ENCODE peak calls at places on chromosome 14, in six cellular contexts. E is activated T-cell treated with anti-CD3 and anti-CD28 coated beads for 1 hour, S is germinal center, G is anterior cingulate cortex, Y is pancreas, P is GM13976. H is an unnamed sample.

GRCh38 chr14:92207012-92207927 is 85.5 kb downstream of the CPSF2 start:
- DNase-seq in P (no peak), G (no peak), E (no peak), Y (no peak), S (no peak), H (no peak)

GRCh38 chr14:77045570-77045890 is 17.0 kb upstream of the IRF2BPL start:
- DNase-seq in S (no peak), G (no peak), E (no peak), Y (no peak), P (no peak), H (no peak)

GRCh38 chr14:64556526-64556925 is 6.8 kb downstream of the PPP1R36 start:
- DNase-seq in G (no peak), P (no peak), S (no peak), Y (no peak), E (no peak), H (peak; percentile 92)

GRCh38 chr14:81219821-81220487 is 805 bp downstream of the GTF2A1 start:
- DNase-seq in S (peak; percentile 56), G (peak; percentile 22), Y (peak; percentile 80), P (peak; percentile 41), E (peak; percentile 22), H (peak; percentile 56)

GRCh38 chr14:59483360-59483759 is 848 bp downstream of the L3HYPDH start:
- DNase-seq in G (no peak), P (no peak), E (no peak), Y (no peak), S (no peak), H (no peak)

GRCh38 chr14:31568151-31568550 is 6.9 kb downstream of the NUBPL start:
- DNase-seq in S (no peak), Y (no peak), G (no peak), P (no peak), E (no peak), H (no peak)

GRCh38 chr14:22526210-22526609 is 62.8 kb downstream of the DAD1 start:
- DNase-seq in P (no peak), Y (no peak), G (no peak), E (no peak), S (no peak), H (no peak)

GRCh38 chr14:51396222-51396815 is 156.3 kb downstream of the TMX1 start:
- DNase-seq in G (no peak), P (no peak), E (no peak), Y (no peak), S (no peak), H (no peak)

GRCh38 chr14:100118377-100119011 is 41.0 kb downstream of the DEGS2 start:
- DNase-seq in E (no peak), G (no peak), S (no peak), P (no peak), Y (peak; percentile 44), H (no peak)

GRCh38 chr14:63974176-63974575 is 121.4 kb downstream of the SYNE2 start:
- DNase-seq in P (no peak), E (no peak), S (no peak), Y (no peak), G (no peak), H (no peak)

GRCh38 chr14:81211844-81212243 is 8.9 kb downstream of the GTF2A1 start:
- DNase-seq in Y (no peak), E (no peak), S (peak; percentile 28), P (no peak), G (no peak), H (peak; percentile 41)

GRCh38 chr14:68401855-68402254 is 391.0 kb downstream of the ZFP36L1 start:
- DNase-seq in E (no peak), S (peak; percentile 39), P (peak; percentile 68), G (no peak), Y (no peak), H (no peak)

GRCh38 chr14:69432364-69432763 is 33.9 kb downstream of the SLC39A9 start:
- DNase-seq in P (no peak), S (no peak), Y (no peak), G (no peak), E (no peak), H (no peak)

GRCh38 chr14:81594012-81594411 is 60.4 kb upstream of the SEL1L start:
- DNase-seq in S (no peak), G (peak; percentile 3), P (no peak), E (no peak), Y (peak; percentile 67), H (no peak)

GRCh38 chr14:101928415-101928841 is 35.9 kb upstream of the DYNC1H1 start:
- DNase-seq in Y (peak; percentile 45), P (no peak), E (no peak), S (no peak), G (no peak), H (peak; percentile 71)

GRCh38 chr14:91098591-91098990 is 15.3 kb upstream of the DGLUCY start:
- DNase-seq in Y (no peak), P (no peak), E (no peak), G (no peak), S (no peak), H (no peak)

GRCh38 chr14:80275208-80275850 is 64.0 kb upstream of the DIO2 start:
- DNase-seq in Y (no peak), E (no peak), S (no peak), G (no peak), P (no peak), H (no peak)

GRCh38 chr14:73684627-73685026 is 29.6 kb downstream of the PNMA1 start:
- DNase-seq in E (no peak), Y (no peak), G (no peak), S (no peak), P (no peak), H (no peak)

GRCh38 chr14:105660816-105661531 is 134.6 kb downstream of the TMEM121 start:
- DNase-seq in E (no peak), P (no peak), Y (no peak), G (no peak), S (no peak), H (no peak)

GRCh38 chr14:96470331-96470730 is 31.9 kb upstream of the PAPOLA start:
- DNase-seq in P (no peak), Y (no peak), G (no peak), E (no peak), S (no peak), H (no peak)

GRCh38 chr14:68042591-68043210 is 223.1 kb downstream of the RAD51B start:
- DNase-seq in Y (no peak), P (no peak), S (no peak), G (no peak), E (no peak), H (no peak)